ENCODE peak calls at places on chromosomes 6 and 20, in eight cellular contexts. I is tibial nerve; N is tibial artery; E is CD4-positive, alpha-beta T cell; J is aorta; Z is vagina; A is fibroblast of lung; L is sigmoid colon. F is an unnamed sample.

GRCh38 chr6:33452496-33452895 is 1.9 kb upstream of the ZBTB9 start:
- DNase-seq in I (no peak), N (no peak), E (no peak), J (no peak), Z (no peak), A (no peak), L (no peak), F (no peak)

GRCh38 chr20:37729452-37729851 is 35.6 kb downstream of the CTNNBL1 start:
- DNase-seq in I (no peak), N (no peak), E (no peak), J (no peak), Z (no peak), A (no peak), L (no peak), F (no peak)

GRCh38 chr6:117776441-117776840 is 101.2 kb downstream of the NUS1 start:
- DNase-seq in I (no peak), N (no peak), E (no peak), J (no peak), Z (no peak), A (peak), L (no peak), F (no peak)

GRCh38 chr6:153043719-153044118 is 41.2 kb upstream of the MTRF1L start:
- DNase-seq in I (no peak), N (no peak), E (no peak), J (no peak), Z (no peak), A (no peak), L (no peak), F (no peak)

GRCh38 chr6:133983099-133983939 is 30.3 kb downstream of the TBPL1 start:
- DNase-seq in I (no peak), N (no peak), E (peak), J (peak), Z (no peak), A (peak), L (no peak), F (no peak)

GRCh38 chr20:23143098-23143497 is 57.0 kb upstream of the CD93 start:
- DNase-seq in I (peak), N (peak), E (no peak), J (peak), Z (no peak), A (peak), L (peak), F (no peak)

GRCh38 chr6:158518196-158519127 is 41.4 kb upstream of the TMEM181 start:
- DNase-seq in I (peak), N (no peak), E (peak), J (no peak), Z (no peak), A (peak), L (no peak), F (peak)

GRCh38 chr6:71262914-71263313 is 25.7 kb upstream of the OGFRL1 start:
- DNase-seq in I (no peak), N (no peak), E (no peak), J (no peak), Z (no peak), A (no peak), L (no peak), F (no peak)

GRCh38 chr6:151335930-151336329 is 55.4 kb downstream of the ZBTB2 start:
- DNase-seq in I (no peak), N (no peak), E (no peak), J (no peak), Z (no peak), A (no peak), L (no peak), F (no peak)

GRCh38 chr6:43625393-43625992 is 3.6 kb downstream of the GTPBP2 start:
- DNase-seq in I (no peak), N (no peak), E (no peak), J (no peak), Z (no peak), A (no peak), L (no peak), F (no peak)

GRCh38 chr6:127748290-127748689 is 152.6 kb downstream of the THEMIS start:
- DNase-seq in I (no peak), N (no peak), E (no peak), J (no peak), Z (no peak), A (no peak), L (no peak), F (no peak)

GRCh38 chr6:125904871-125905270 is 51.7 kb upstream of the HINT3 start:
- DNase-seq in I (no peak), N (no peak), E (no peak), J (no peak), Z (no peak), A (peak), L (no peak), F (no peak)

GRCh38 chr6:135675026-135675425 is 176.5 kb upstream of the PDE7B start:
- DNase-seq in I (no peak), N (no peak), E (no peak), J (no peak), Z (no peak), A (peak), L (no peak), F (no peak)

GRCh38 chr6:34513628-34514027 is 42.5 kb downstream of the SPDEF start:
- DNase-seq in I (no peak), N (no peak), E (no peak), J (peak), Z (no peak), A (no peak), L (peak), F (peak)

GRCh38 chr6:28885149-28885738 is 38.5 kb downstream of the TRIM27 start:
- DNase-seq in I (no peak), N (no peak), E (no peak), J (no peak), Z (no peak), A (no peak), L (no peak), F (no peak)

GRCh38 chr6:136446579-136447182 is 103.5 kb downstream of the MAP7 start:
- DNase-seq in I (no peak), N (no peak), E (no peak), J (no peak), Z (no peak), A (peak), L (no peak), F (no peak)

GRCh38 chr6:105321207-105321606 is 81.7 kb downstream of the PREP start:
- DNase-seq in I (no peak), N (no peak), E (no peak), J (no peak), Z (no peak), A (no peak), L (no peak), F (no peak)
- H3K27ac ChIP-seq in I (no peak), N (no peak), E (no peak), J (no peak), Z (no peak), A (no peak), L (no peak), F (no peak)

GRCh38 chr6:39239527-39240154 is 10.4 kb upstream of the KCNK5 start:
- DNase-seq in I (no peak), N (peak), E (no peak), J (no peak), Z (no peak), A (no peak), L (peak), F (no peak)
- H3K27ac ChIP-seq in I (peak), N (peak), E (no peak), J (no peak), Z (peak), A (no peak), L (no peak), F (no peak)

DNA sequence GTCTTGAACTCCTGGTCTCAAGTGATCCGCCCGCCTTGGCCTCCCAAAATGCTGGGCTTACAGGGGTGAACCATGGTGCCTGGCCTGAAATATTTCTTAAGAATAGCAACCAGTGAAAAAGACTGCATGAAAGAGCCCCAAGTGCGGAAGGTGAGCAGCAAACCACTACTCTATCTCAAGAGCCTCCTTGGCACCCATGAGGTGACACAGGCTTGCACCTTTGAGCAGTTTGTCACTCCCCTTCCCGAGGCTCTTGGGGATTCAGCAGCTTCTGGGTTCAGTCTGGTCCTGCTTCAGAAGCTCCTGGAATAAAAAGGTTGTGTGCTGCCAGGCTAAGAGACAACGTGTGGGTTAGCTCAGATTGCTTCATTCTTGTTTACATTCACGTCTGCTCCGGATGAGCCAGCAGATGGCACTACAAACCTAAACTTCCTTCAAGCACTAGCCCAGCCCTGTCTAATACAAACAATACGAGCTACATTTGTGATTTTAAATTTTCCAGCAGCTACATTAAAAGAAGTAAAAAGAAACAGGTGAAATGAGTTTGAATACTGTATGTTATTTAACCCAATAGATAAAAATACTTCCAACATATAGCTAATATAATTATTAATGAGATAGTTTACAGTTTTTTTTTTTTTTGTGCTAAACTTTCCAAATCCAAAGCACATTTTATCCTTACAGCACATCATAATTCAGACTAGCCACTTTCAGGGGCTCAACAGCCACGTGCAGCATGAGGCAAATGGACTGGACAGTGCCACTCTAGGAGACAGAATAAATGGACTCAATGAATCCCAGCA is 46.2 kb downstream of the GJA10 start:
- DNase-seq in I (peak), N (peak), E (peak), J (peak), Z (peak), A (peak), L (peak), F (peak)
- H3K27ac ChIP-seq in I (no peak), N (no peak), E (no peak), J (no peak), Z (no peak), A (no peak), L (no peak), F (peak)

GRCh38 chr6:104604643-104605042 is 255.1 kb downstream of the HACE1 start:
- DNase-seq in I (no peak), N (no peak), E (no peak), J (no peak), Z (no peak), A (no peak), L (no peak), F (no peak)

GRCh38 chr6:104612541-104612940 is 247.2 kb downstream of the HACE1 start:
- DNase-seq in I (no peak), N (no peak), E (no peak), J (no peak), Z (no peak), A (no peak), L (no peak), F (no peak)

GRCh38 chr6:104603108-104603745 is 256.5 kb downstream of the HACE1 start:
- DNase-seq in I (no peak), N (no peak), E (no peak), J (no peak), Z (no peak), A (no peak), L (no peak), F (no peak)

GRCh38 chr6:104606361-104606760 is 253.4 kb downstream of the HACE1 start:
- DNase-seq in I (no peak), N (no peak), E (no peak), J (no peak), Z (no peak), A (no peak), L (no peak), F (peak)

DNA sequence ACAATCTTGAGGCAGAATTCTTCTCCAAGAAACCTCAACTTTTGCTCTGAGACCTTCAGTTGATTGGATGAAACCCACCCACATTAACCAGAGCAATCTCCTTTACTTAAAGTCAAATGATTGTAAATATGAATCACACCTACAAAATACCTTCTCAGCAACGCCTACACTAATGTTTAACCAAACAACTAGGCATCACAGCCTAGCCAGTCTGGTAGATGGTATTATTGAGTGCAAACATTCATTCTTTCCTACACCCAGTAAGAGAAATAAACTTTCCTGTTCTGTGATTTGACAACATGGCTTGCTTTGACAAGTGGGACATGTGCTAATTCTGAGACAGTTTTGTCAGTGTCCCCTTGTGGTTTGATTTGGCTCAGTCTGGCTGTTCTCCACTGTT is 252.2 kb downstream of the HACE1 start:
- DNase-seq in I (no peak), N (no peak), E (no peak), J (no peak), Z (no peak), A (no peak), L (no peak), F (no peak)
- H3K27ac ChIP-seq in I (no peak), N (no peak), E (no peak), J (no peak), Z (no peak), A (no peak), L (no peak), F (no peak)

F was measured in dorsolateral prefrontal cortex.